ENCODE peak calls at places on chromosomes 6 and 20, in five cellular contexts. One of them, this sample, is unnamed.

GRCh38 chr20:13118676-13119075 is 102.4 kb upstream of the ISM1 start:
- DNase-seq in K562: no peak
- DNase-seq in A549: no peak
- DNase-seq in H1: no peak
- DNase-seq in HepG2: no peak
- DNase-seq in this sample: no peak

GRCh38 chr6:136288566-136289326 is 900 bp downstream of the BCLAF1 start:
- DNase-seq in K562: peak
- DNase-seq in A549: peak
- DNase-seq in H1: peak
- DNase-seq in HepG2: peak
- DNase-seq in this sample: peak

GRCh38 chr6:148414836-148415235 is 72.2 kb downstream of the SASH1 start:
- DNase-seq in K562: no peak
- DNase-seq in A549: no peak
- DNase-seq in HepG2: no peak
- DNase-seq in H1: no peak
- DNase-seq in this sample: peak

GRCh38 chr20:37543828-37544227 is 16.2 kb upstream of the BLCAP start:
- DNase-seq in K562: no peak
- DNase-seq in A549: peak
- DNase-seq in HepG2: peak
- DNase-seq in H1: no peak
- DNase-seq in this sample: peak

GRCh38 chr20:47206962-47207641 is 149.4 kb downstream of the ZMYND8 start:
- DNase-seq in HepG2: no peak
- DNase-seq in A549: no peak
- DNase-seq in K562: no peak
- DNase-seq in H1: peak
- DNase-seq in this sample: no peak

GRCh38 chr20:52972190-52972937 is at the start of gene TSHZ2:
- DNase-seq in H1: peak
- DNase-seq in A549: no peak
- DNase-seq in HepG2: peak
- DNase-seq in K562: no peak
- DNase-seq in this sample: no peak

GRCh38 chr6:119012521-119012920 is 65.9 kb downstream of the FAM184A start:
- DNase-seq in K562: no peak
- DNase-seq in HepG2: no peak
- DNase-seq in A549: no peak
- DNase-seq in H1: no peak
- DNase-seq in this sample: no peak

GRCh38 chr6:111715321-111715720 is 109.6 kb upstream of the TRAF3IP2 start:
- DNase-seq in K562: no peak
- DNase-seq in A549: no peak
- DNase-seq in H1: no peak
- DNase-seq in HepG2: no peak
- DNase-seq in this sample: no peak

GRCh38 chr20:56614196-56614595 is 14.9 kb upstream of the TFAP2C start:
- DNase-seq in HepG2: no peak
- DNase-seq in H1: no peak
- DNase-seq in K562: no peak
- DNase-seq in A549: no peak
- DNase-seq in this sample: no peak

GRCh38 chr6:54335871-54336270 is 27.6 kb downstream of the TINAG start:
- DNase-seq in HepG2: peak
- DNase-seq in K562: no peak
- DNase-seq in A549: peak
- DNase-seq in H1: no peak
- DNase-seq in this sample: peak

GRCh38 chr6:108174371-108175175 is 8.8 kb downstream of the NR2E1 start:
- DNase-seq in K562: no peak
- DNase-seq in A549: no peak
- DNase-seq in H1: peak
- DNase-seq in HepG2: no peak
- DNase-seq in this sample: no peak

GRCh38 chr6:123658848-123659247 is 22.1 kb upstream of the TRDN start:
- DNase-seq in HepG2: no peak
- DNase-seq in A549: no peak
- DNase-seq in K562: no peak
- DNase-seq in H1: no peak
- DNase-seq in this sample: no peak

GRCh38 chr6:130730600-130730999 is 96.6 kb upstream of the SMLR1 start:
- DNase-seq in H1: no peak
- DNase-seq in K562: no peak
- DNase-seq in A549: no peak
- DNase-seq in HepG2: no peak
- DNase-seq in this sample: no peak

GRCh38 chr6:157527471-157527907 is 146.5 kb downstream of the ZDHHC14 start:
- DNase-seq in A549: no peak
- DNase-seq in K562: no peak
- DNase-seq in HepG2: no peak
- DNase-seq in H1: no peak
- DNase-seq in this sample: peak

GRCh38 chr6:155078331-155078745 is 83.2 kb downstream of the TIAM2 start:
- DNase-seq in H1: no peak
- DNase-seq in A549: no peak
- DNase-seq in HepG2: no peak
- DNase-seq in K562: no peak
- DNase-seq in this sample: no peak

GRCh38 chr20:43530321-43531090 is 23.0 kb downstream of the L3MBTL1 start:
- DNase-seq in A549: peak
- DNase-seq in H1: no peak
- DNase-seq in K562: peak
- DNase-seq in HepG2: peak
- DNase-seq in this sample: no peak

GRCh38 chr6:403659-404655 is 12.4 kb downstream of the IRF4 start:
- DNase-seq in H1: no peak
- DNase-seq in K562: no peak
- DNase-seq in A549: no peak
- DNase-seq in HepG2: no peak
- DNase-seq in this sample: no peak

GRCh38 chr6:139832493-139832892 is 458.0 kb upstream of the CITED2 start:
- DNase-seq in A549: no peak
- DNase-seq in H1: no peak
- DNase-seq in HepG2: no peak
- DNase-seq in K562: no peak
- DNase-seq in this sample: no peak

GRCh38 chr6:139832906-139833305 is 458.5 kb upstream of the CITED2 start:
- DNase-seq in A549: no peak
- DNase-seq in HepG2: no peak
- DNase-seq in K562: no peak
- DNase-seq in H1: no peak
- DNase-seq in this sample: no peak

GRCh38 chr6:139828751-139829519 is 454.5 kb upstream of the CITED2 start:
- DNase-seq in H1: no peak
- DNase-seq in K562: no peak
- DNase-seq in A549: no peak
- DNase-seq in HepG2: no peak
- DNase-seq in this sample: no peak

GRCh38 chr6:139825935-139826374 is 451.5 kb upstream of the CITED2 start:
- DNase-seq in K562: peak
- DNase-seq in HepG2: no peak
- DNase-seq in A549: no peak
- DNase-seq in H1: no peak
- DNase-seq in this sample: no peak

GRCh38 chr6:139829557-139829956 is 455.1 kb upstream of the CITED2 start:
- DNase-seq in K562: no peak
- DNase-seq in HepG2: no peak
- DNase-seq in A549: no peak
- DNase-seq in H1: no peak
- DNase-seq in this sample: no peak
- TF ChIP-seq JUN in K562: no peak
- TF ChIP-seq JUN in HepG2: no peak
- TF ChIP-seq JUN in A549: no peak
- TF ChIP-seq JUN in H1: no peak
- TF ChIP-seq JUN in this sample: no peak

GRCh38 chr20:44621939-44622338 is 29.6 kb downstream of the ADA start:
- DNase-seq in K562: no peak
- DNase-seq in HepG2: no peak
- DNase-seq in H1: no peak
- DNase-seq in A549: no peak
- DNase-seq in this sample: no peak
- H3K4me3 ChIP-seq in K562: no peak
- H3K4me3 ChIP-seq in HepG2: no peak
- H3K4me3 ChIP-seq in H1: no peak
- H3K4me3 ChIP-seq in A549: no peak
- H3K4me3 ChIP-seq in this sample: no peak

GRCh38 chr6:84709121-84709520 is 55.3 kb downstream of the TBX18 start:
- DNase-seq in HepG2: no peak
- DNase-seq in A549: no peak
- DNase-seq in H1: no peak
- DNase-seq in K562: no peak
- DNase-seq in this sample: peak

GRCh38 chr6:84707161-84707560 is 57.2 kb downstream of the TBX18 start:
- DNase-seq in H1: no peak
- DNase-seq in HepG2: no peak
- DNase-seq in K562: no peak
- DNase-seq in A549: no peak
- DNase-seq in this sample: no peak
- TF ChIP-seq JUN in H1: no peak
- TF ChIP-seq JUN in HepG2: no peak
- TF ChIP-seq JUN in K562: no peak
- TF ChIP-seq JUN in A549: no peak
- TF ChIP-seq JUN in this sample: no peak

DNA sequence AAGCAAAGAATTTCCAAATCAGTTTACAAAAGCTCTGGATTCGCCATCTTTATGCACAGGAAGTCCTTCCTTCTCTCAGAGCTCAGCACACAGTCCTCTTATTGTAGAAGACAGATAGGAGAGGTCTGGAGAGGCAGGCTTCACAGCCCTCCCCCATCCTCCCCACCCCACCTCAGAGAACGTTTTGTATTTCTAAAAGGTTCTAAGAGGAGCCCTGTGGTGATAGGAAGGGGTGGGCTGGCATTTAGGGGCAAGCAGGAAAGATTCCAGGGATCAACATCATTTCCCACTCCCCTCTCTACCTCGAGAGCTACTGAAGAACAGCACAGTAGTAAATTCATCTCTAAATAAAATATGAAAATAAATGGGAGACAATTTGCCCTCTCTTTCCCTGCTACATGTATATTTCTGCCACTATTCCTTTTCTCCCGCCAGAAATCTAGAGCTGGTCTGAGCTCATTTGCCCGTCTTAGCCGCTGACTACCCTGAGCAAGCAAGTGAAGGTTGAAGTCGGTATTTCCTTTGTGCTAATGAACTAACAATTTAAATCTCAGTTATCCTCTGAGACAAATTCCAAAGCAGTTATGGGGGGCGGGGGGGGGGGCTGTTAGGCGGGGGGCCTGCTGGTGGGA is 18.8 kb downstream of the TFAP2A start:
- DNase-seq in A549: no peak
- DNase-seq in K562: no peak
- DNase-seq in HepG2: no peak
- DNase-seq in H1: no peak
- DNase-seq in this sample: no peak
- H3K4me3 ChIP-seq in A549: no peak
- H3K4me3 ChIP-seq in K562: no peak
- H3K4me3 ChIP-seq in HepG2: no peak
- H3K4me3 ChIP-seq in H1: no peak
- H3K4me3 ChIP-seq in this sample: no peak

GRCh38 chr6:89508755-89509563 is 76.0 kb downstream of the ANKRD6 start:
- DNase-seq in K562: no peak
- DNase-seq in HepG2: peak
- DNase-seq in A549: no peak
- DNase-seq in H1: no peak
- DNase-seq in this sample: no peak

GRCh38 chr6:89510393-89510792 is 77.4 kb downstream of the ANKRD6 start:
- DNase-seq in A549: no peak
- DNase-seq in H1: no peak
- DNase-seq in K562: no peak
- DNase-seq in HepG2: no peak
- DNase-seq in this sample: no peak

GRCh38 chr6:89505847-89506246 is 72.9 kb downstream of the ANKRD6 start:
- DNase-seq in K562: no peak
- DNase-seq in A549: no peak
- DNase-seq in H1: no peak
- DNase-seq in HepG2: no peak
- DNase-seq in this sample: no peak

GRCh38 chr6:89506716-89507597 is 74.0 kb downstream of the ANKRD6 start:
- DNase-seq in HepG2: peak
- DNase-seq in A549: no peak
- DNase-seq in K562: no peak
- DNase-seq in H1: no peak
- DNase-seq in this sample: no peak

DNA sequence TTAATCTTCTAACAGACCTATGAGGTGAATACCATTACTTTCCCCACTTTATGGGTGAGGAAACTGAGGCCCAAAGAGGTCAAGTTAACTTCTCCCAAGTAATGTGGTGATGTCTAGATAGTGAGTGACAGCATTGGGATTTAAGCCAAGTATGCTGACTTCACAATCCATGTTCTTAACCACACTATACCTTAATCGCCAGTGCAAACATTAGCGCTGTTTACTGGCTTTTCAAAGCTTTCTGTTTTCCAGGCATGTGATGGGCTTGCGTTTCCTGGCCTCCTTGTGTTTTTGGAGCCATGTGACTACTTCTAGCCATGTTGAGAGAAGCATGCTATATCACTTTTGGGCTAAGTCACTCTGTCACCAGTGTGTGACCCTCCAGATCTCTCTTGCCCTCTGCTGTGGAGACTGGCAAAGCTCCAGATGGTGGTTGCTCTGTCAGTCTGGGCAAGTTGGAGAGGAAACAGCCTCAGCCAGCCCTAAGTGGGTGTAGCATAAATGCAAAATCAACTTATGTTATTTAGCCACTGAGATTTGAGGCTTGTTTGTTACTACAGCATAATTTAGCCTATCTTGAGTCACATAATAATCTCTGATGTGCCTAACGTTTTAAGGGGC is 76.9 kb downstream of the ANKRD6 start:
- DNase-seq in A549: no peak
- DNase-seq in HepG2: peak
- DNase-seq in K562: peak
- DNase-seq in H1: no peak
- DNase-seq in this sample: peak
- TF ChIP-seq JUN in A549: no peak
- TF ChIP-seq JUN in HepG2: no peak
- TF ChIP-seq JUN in K562: no peak
- TF ChIP-seq JUN in H1: no peak
- TF ChIP-seq JUN in this sample: no peak

DNA sequence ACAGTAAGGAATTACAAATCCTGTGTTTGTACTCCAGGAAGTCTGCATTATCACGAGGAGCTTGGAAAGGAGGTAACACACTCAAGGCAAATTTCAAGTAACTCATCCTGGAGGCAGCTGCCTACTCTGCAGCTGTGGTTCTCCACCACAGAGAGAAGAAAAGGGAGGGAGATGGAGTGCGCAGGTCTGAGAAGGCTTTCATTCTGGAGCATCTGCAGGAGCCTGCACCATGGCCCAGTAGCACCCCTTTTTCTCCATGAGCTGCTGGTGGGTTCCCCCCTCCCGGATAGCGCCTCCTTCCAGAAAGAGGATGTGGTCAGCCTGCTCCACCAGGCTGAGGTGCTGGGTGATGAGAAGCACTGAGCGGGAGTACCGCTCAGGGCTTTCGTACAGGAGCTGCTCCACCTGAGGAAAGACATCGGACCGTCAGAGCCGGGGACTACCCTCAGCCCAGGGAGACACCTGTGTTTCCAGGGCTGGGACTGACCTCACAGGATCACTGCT is 1.6 kb upstream of the PSMB8 start:
- DNase-seq in H1: no peak
- DNase-seq in A549: no peak
- DNase-seq in K562: no peak
- DNase-seq in HepG2: no peak
- DNase-seq in this sample: no peak
- H3K4me3 ChIP-seq in H1: no peak
- H3K4me3 ChIP-seq in A549: no peak
- H3K4me3 ChIP-seq in K562: no peak
- H3K4me3 ChIP-seq in HepG2: no peak
- H3K4me3 ChIP-seq in this sample: no peak

GRCh38 chr6:160950507-160950906 is 41.1 kb upstream of the MAP3K4 start:
- DNase-seq in K562: no peak
- DNase-seq in A549: peak
- DNase-seq in HepG2: no peak
- DNase-seq in H1: no peak
- DNase-seq in this sample: no peak
- TF ChIP-seq JUN in K562: no peak
- TF ChIP-seq JUN in A549: no peak
- TF ChIP-seq JUN in HepG2: no peak
- TF ChIP-seq JUN in H1: no peak
- TF ChIP-seq JUN in this sample: no peak

This sample was measured in endothelial cell of umbilical vein.